ENCODE peak calls at places on chromosomes 16 and 17, in nine cellular contexts. One of them, this sample, is unnamed.

GRCh38 chr16:57667526-57668258 is 414 bp upstream of the ADGRG3 start:
- DNase-seq in GM23248: no peak
- DNase-seq in hepatocyte: no peak
- DNase-seq in PC-3: no peak
- DNase-seq in HCT116: no peak
- DNase-seq in neural progenitor cell: no peak
- DNase-seq in OCI-LY7: no peak
- DNase-seq in MM.1S: no peak
- DNase-seq in SK-N-SH: peak
- DNase-seq in this sample: peak

GRCh38 chr17:59627269-59627668 is 7.6 kb downstream of the CLTC start:
- DNase-seq in HCT116: no peak
- DNase-seq in GM23248: peak
- DNase-seq in hepatocyte: no peak
- DNase-seq in PC-3: no peak
- DNase-seq in SK-N-SH: no peak
- DNase-seq in neural progenitor cell: no peak
- DNase-seq in MM.1S: no peak
- DNase-seq in OCI-LY7: no peak
- DNase-seq in this sample: no peak

GRCh38 chr17:77282524-77283515 is 142.1 kb downstream of the SEC14L1 start:
- DNase-seq in neural progenitor cell: peak
- DNase-seq in GM23248: peak
- DNase-seq in MM.1S: no peak
- DNase-seq in hepatocyte: peak
- DNase-seq in SK-N-SH: peak
- DNase-seq in PC-3: peak
- DNase-seq in HCT116: no peak
- DNase-seq in OCI-LY7: peak
- DNase-seq in this sample: no peak

GRCh38 chr16:563072-563644 is 3.0 kb downstream of the PRR35 start:
- DNase-seq in MM.1S: no peak
- DNase-seq in OCI-LY7: no peak
- DNase-seq in SK-N-SH: no peak
- DNase-seq in PC-3: no peak
- DNase-seq in neural progenitor cell: no peak
- DNase-seq in HCT116: no peak
- DNase-seq in hepatocyte: no peak
- DNase-seq in GM23248: no peak
- DNase-seq in this sample: no peak

GRCh38 chr16:87860553-87861299 is 8.6 kb downstream of the SLC7A5 start:
- DNase-seq in HCT116: no peak
- DNase-seq in GM23248: peak
- DNase-seq in OCI-LY7: no peak
- DNase-seq in hepatocyte: no peak
- DNase-seq in PC-3: peak
- DNase-seq in SK-N-SH: peak
- DNase-seq in neural progenitor cell: no peak
- DNase-seq in MM.1S: no peak
- DNase-seq in this sample: no peak

GRCh38 chr16:50269061-50269705 is 2.8 kb downstream of the ADCY7 start:
- DNase-seq in GM23248: no peak
- DNase-seq in PC-3: no peak
- DNase-seq in SK-N-SH: no peak
- DNase-seq in hepatocyte: no peak
- DNase-seq in HCT116: no peak
- DNase-seq in MM.1S: no peak
- DNase-seq in neural progenitor cell: no peak
- DNase-seq in OCI-LY7: no peak
- DNase-seq in this sample: no peak

GRCh38 chr17:48770954-48771353 is 42.4 kb upstream of the HOXB13 start:
- DNase-seq in SK-N-SH: no peak
- DNase-seq in MM.1S: no peak
- DNase-seq in PC-3: no peak
- DNase-seq in hepatocyte: no peak
- DNase-seq in GM23248: no peak
- DNase-seq in OCI-LY7: no peak
- DNase-seq in HCT116: no peak
- DNase-seq in neural progenitor cell: no peak
- DNase-seq in this sample: no peak

GRCh38 chr16:81181013-81181720 is 57.3 kb upstream of the BCO1 start:
- DNase-seq in HCT116: peak
- DNase-seq in SK-N-SH: no peak
- DNase-seq in OCI-LY7: no peak
- DNase-seq in PC-3: peak
- DNase-seq in GM23248: peak
- DNase-seq in MM.1S: no peak
- DNase-seq in hepatocyte: peak
- DNase-seq in neural progenitor cell: peak
- DNase-seq in this sample: peak

GRCh38 chr16:88353232-88353631 is 29.5 kb upstream of the ZNF469 start:
- DNase-seq in SK-N-SH: no peak
- DNase-seq in PC-3: no peak
- DNase-seq in GM23248: no peak
- DNase-seq in OCI-LY7: no peak
- DNase-seq in neural progenitor cell: no peak
- DNase-seq in hepatocyte: no peak
- DNase-seq in MM.1S: no peak
- DNase-seq in HCT116: no peak
- DNase-seq in this sample: no peak

DNA sequence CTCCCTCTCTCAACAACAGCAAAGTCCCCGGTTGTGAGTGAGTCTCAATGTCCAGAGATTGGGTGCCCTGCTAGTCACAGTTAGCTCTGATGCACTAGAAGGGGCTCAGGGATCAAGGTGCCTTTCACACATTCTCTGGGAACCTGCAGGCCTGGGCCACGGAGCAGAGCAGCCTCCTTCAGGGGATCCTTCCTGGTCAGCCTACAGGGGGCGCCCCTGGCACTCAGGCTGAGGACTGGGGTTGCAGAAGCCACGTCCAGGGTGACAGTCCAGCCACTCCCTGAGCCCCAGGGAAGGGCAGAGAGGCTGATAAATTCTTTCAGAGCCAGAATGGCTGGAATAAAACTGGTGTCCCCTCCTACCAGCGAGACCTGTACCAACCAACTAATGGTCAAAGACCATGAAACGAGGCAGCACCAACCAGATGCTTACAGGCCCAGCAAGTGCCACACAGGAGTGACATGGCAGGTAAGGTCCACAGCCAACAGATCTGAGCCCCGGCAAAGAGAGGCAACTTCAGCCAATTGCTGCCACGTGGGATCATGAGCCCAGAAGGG is 43.5 kb downstream of the ST3GAL2 start:
- DNase-seq in PC-3: peak
- DNase-seq in hepatocyte: peak
- DNase-seq in HCT116: no peak
- DNase-seq in SK-N-SH: peak
- DNase-seq in neural progenitor cell: peak
- DNase-seq in GM23248: peak
- DNase-seq in MM.1S: peak
- DNase-seq in OCI-LY7: peak
- DNase-seq in this sample: peak
- TF ChIP-seq EZH2phosphoT487 in PC-3: no peak
- TF ChIP-seq EZH2phosphoT487 in hepatocyte: no peak
- TF ChIP-seq EZH2phosphoT487 in HCT116: no peak
- TF ChIP-seq EZH2phosphoT487 in SK-N-SH: no peak
- TF ChIP-seq EZH2phosphoT487 in neural progenitor cell: no peak
- TF ChIP-seq EZH2phosphoT487 in GM23248: no peak
- TF ChIP-seq EZH2phosphoT487 in MM.1S: no peak
- TF ChIP-seq EZH2phosphoT487 in OCI-LY7: no peak
- TF ChIP-seq EZH2phosphoT487 in this sample: no peak

DNA sequence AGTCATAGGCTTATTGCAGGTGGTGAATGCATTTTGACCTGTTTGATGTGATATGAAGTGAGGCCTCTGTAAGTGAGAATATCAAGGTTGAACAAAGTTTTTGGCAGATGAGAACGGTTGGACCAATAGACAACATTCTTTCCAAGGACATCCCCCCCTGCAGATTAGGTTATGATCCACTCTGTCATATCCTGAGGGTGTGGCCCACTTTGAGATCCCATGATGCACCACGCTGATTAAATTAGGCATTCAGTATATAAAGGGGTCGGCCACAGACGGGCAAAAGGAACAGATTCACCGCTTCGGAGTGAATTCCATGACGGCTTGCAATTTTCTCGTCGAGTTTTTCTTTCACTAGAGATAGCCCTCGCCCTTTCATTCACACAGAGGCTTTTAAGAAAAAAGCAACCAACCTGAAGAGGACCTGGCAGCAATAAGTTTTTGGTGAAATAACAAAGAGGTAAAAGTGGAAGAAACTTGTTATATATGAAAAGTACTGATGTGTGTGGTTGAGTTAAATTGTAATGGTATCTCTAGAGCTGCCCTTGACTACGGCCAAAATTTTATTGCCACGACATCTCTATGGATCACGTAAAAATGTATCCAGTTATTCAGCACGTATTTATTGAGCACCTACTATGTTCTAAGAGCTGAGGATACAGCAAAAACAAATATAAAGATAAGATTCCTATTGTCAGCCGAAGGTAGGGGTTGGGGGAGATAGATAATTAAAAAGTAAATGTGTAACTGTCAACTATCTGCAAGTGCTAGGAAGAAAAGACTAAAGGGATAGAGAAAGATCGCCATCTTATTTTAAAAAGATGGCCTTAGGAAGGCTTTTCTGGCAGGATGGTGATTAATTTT is 1.7 kb upstream of the RBBP6 start:
- DNase-seq in neural progenitor cell: no peak
- DNase-seq in MM.1S: no peak
- DNase-seq in SK-N-SH: peak
- DNase-seq in PC-3: no peak
- DNase-seq in GM23248: peak
- DNase-seq in hepatocyte: no peak
- DNase-seq in OCI-LY7: peak
- DNase-seq in HCT116: peak
- DNase-seq in this sample: peak
- TF ChIP-seq EZH2phosphoT487 in neural progenitor cell: no peak
- TF ChIP-seq EZH2phosphoT487 in MM.1S: no peak
- TF ChIP-seq EZH2phosphoT487 in SK-N-SH: no peak
- TF ChIP-seq EZH2phosphoT487 in PC-3: no peak
- TF ChIP-seq EZH2phosphoT487 in GM23248: no peak
- TF ChIP-seq EZH2phosphoT487 in hepatocyte: no peak
- TF ChIP-seq EZH2phosphoT487 in OCI-LY7: no peak
- TF ChIP-seq EZH2phosphoT487 in HCT116: no peak
- TF ChIP-seq EZH2phosphoT487 in this sample: no peak

GRCh38 chr16:84606081-84606875 is 11.6 kb downstream of the COTL1 start:
- DNase-seq in neural progenitor cell: no peak
- DNase-seq in GM23248: no peak
- DNase-seq in PC-3: no peak
- DNase-seq in MM.1S: no peak
- DNase-seq in hepatocyte: no peak
- DNase-seq in SK-N-SH: no peak
- DNase-seq in HCT116: no peak
- DNase-seq in OCI-LY7: no peak
- DNase-seq in this sample: no peak
- TF ChIP-seq EZH2phosphoT487 in neural progenitor cell: no peak
- TF ChIP-seq EZH2phosphoT487 in GM23248: no peak
- TF ChIP-seq EZH2phosphoT487 in PC-3: no peak
- TF ChIP-seq EZH2phosphoT487 in MM.1S: no peak
- TF ChIP-seq EZH2phosphoT487 in hepatocyte: no peak
- TF ChIP-seq EZH2phosphoT487 in SK-N-SH: no peak
- TF ChIP-seq EZH2phosphoT487 in HCT116: no peak
- TF ChIP-seq EZH2phosphoT487 in OCI-LY7: no peak
- TF ChIP-seq EZH2phosphoT487 in this sample: no peak

GRCh38 chr17:7046127-7046724 is 2.3 kb upstream of the SLC16A11 start:
- DNase-seq in neural progenitor cell: peak
- DNase-seq in hepatocyte: peak
- DNase-seq in SK-N-SH: no peak
- DNase-seq in HCT116: peak
- DNase-seq in OCI-LY7: no peak
- DNase-seq in GM23248: peak
- DNase-seq in MM.1S: no peak
- DNase-seq in PC-3: peak
- DNase-seq in this sample: peak
- TF ChIP-seq EZH2phosphoT487 in neural progenitor cell: no peak
- TF ChIP-seq EZH2phosphoT487 in hepatocyte: no peak
- TF ChIP-seq EZH2phosphoT487 in SK-N-SH: no peak
- TF ChIP-seq EZH2phosphoT487 in HCT116: no peak
- TF ChIP-seq EZH2phosphoT487 in OCI-LY7: no peak
- TF ChIP-seq EZH2phosphoT487 in GM23248: no peak
- TF ChIP-seq EZH2phosphoT487 in MM.1S: no peak
- TF ChIP-seq EZH2phosphoT487 in PC-3: no peak
- TF ChIP-seq EZH2phosphoT487 in this sample: no peak